ENCODE peak calls at places on chromosomes 1 and 21, in nine cellular contexts. M, O, P, X, Z, A, Q, H and T are unnamed samples.

GRCh38 chr1:93619507-93620168 is 62.0 kb downstream of the BCAR3 start:
- DNase-seq in Q (no peak), X (no peak), H (no peak), Z (no peak), P (no peak), O (no peak), M (no peak), A (no peak), T (no peak)

GRCh38 chr1:167955915-167956314 is 19.0 kb upstream of the MPC2 start:
- DNase-seq in Q (peak), H (no peak), A (no peak), X (no peak), O (no peak), M (no peak), Z (no peak), P (no peak), T (no peak)

GRCh38 chr1:79547514-79547913 is 541.0 kb upstream of the ADGRL4 start:
- DNase-seq in P (no peak), A (no peak), H (no peak), Z (no peak), O (no peak), Q (no peak), X (no peak), M (no peak), T (no peak)

GRCh38 chr1:25501235-25502058 is 42.0 kb upstream of the LDLRAP1 start:
- DNase-seq in A (no peak), Z (peak), M (no peak), X (peak), H (no peak), Q (peak), P (no peak), O (no peak), T (no peak)

GRCh38 chr1:65072845-65073244 is 75.2 kb upstream of the AK4 start:
- DNase-seq in M (no peak), Z (no peak), O (no peak), P (no peak), X (peak), A (no peak), Q (no peak), H (no peak), T (no peak)

GRCh38 chr1:151036356-151036755 is at the start of gene BNIPL:
- DNase-seq in X (no peak), A (no peak), H (no peak), Z (no peak), P (no peak), M (no peak), Q (no peak), O (no peak), T (no peak)

GRCh38 chr1:2628933-2629626 is 3.7 kb downstream of the MMEL1 start:
- DNase-seq in O (no peak), P (peak), Z (no peak), M (no peak), H (no peak), X (peak), A (peak), Q (no peak), T (no peak)

GRCh38 chr1:90045853-90046563 is 51.1 kb downstream of the ZNF326 start:
- DNase-seq in M (no peak), A (no peak), Q (peak), O (no peak), X (no peak), P (no peak), Z (peak), H (no peak), T (no peak)

GRCh38 chr1:39955547-39956539 is 898 bp downstream of the MFSD2A start:
- DNase-seq in P (peak), Z (no peak), Q (peak), O (peak), X (no peak), H (no peak), A (no peak), M (no peak), T (peak)

GRCh38 chr1:194227157-194227556 is 1040.7 kb upstream of the B3GALT2 start:
- DNase-seq in X (no peak), O (no peak), Q (no peak), M (no peak), H (no peak), A (no peak), P (no peak), Z (no peak), T (no peak)

GRCh38 chr1:110524311-110525249 is 5.6 kb upstream of the KCNA10 start:
- DNase-seq in A (no peak), Q (peak), M (no peak), P (peak), H (no peak), Z (peak), X (no peak), O (peak), T (peak)

GRCh38 chr1:13589403-13589802 is 5.8 kb downstream of the PDPN start:
- DNase-seq in Q (no peak), P (no peak), X (no peak), O (no peak), M (no peak), Z (no peak), A (no peak), H (no peak), T (no peak)

GRCh38 chr1:2595812-2596529 is 9.4 kb downstream of the PRXL2B start:
- DNase-seq in A (peak), P (peak), O (no peak), M (peak), H (no peak), X (peak), Q (no peak), Z (no peak), T (no peak)

GRCh38 chr1:232831895-232832294 is 26.7 kb downstream of the MAP10 start:
- DNase-seq in H (no peak), Z (no peak), A (no peak), P (no peak), M (no peak), X (no peak), Q (no peak), O (no peak), T (no peak)

GRCh38 chr1:27832762-27833161 is 2.2 kb downstream of the PPP1R8 start:
- DNase-seq in A (no peak), O (no peak), M (no peak), H (no peak), Z (no peak), Q (peak), P (no peak), X (no peak), T (no peak)

GRCh38 chr21:32565856-32566465 is 19.4 kb downstream of the TCP10L start:
- DNase-seq in P (no peak), Z (no peak), M (no peak), X (no peak), A (no peak), Q (peak), H (no peak), O (no peak), T (no peak)

GRCh38 chr1:209675567-209676154 is 449 bp downstream of the G0S2 start:
- DNase-seq in A (peak), Q (peak), H (no peak), O (no peak), P (peak), X (no peak), Z (peak), M (no peak), T (peak)

GRCh38 chr1:174535207-174535606 is 87.4 kb downstream of the GPR52 start:
- DNase-seq in P (no peak), O (no peak), Z (no peak), X (no peak), M (no peak), H (no peak), A (no peak), Q (peak), T (no peak)

GRCh38 chr1:110348050-110348449 is 8.9 kb downstream of the RBM15 start:
- DNase-seq in M (no peak), H (no peak), X (no peak), P (no peak), O (no peak), Q (no peak), Z (no peak), A (no peak), T (no peak)

GRCh38 chr1:205669341-205670142 is 10.8 kb downstream of the SLC45A3 start:
- DNase-seq in Q (no peak), O (no peak), M (peak), A (no peak), P (no peak), H (no peak), X (no peak), Z (no peak), T (peak)

GRCh38 chr1:32791881-32792280 is 25.3 kb downstream of the YARS1 start:
- DNase-seq in X (no peak), M (no peak), P (no peak), Q (peak), O (no peak), H (no peak), Z (no peak), A (no peak), T (no peak)

GRCh38 chr21:45371649-45372048 is 33.3 kb upstream of the COL18A1 start:
- DNase-seq in A (no peak), Q (no peak), M (no peak), H (no peak), X (no peak), P (no peak), O (no peak), Z (no peak), T (no peak)

GRCh38 chr1:209692296-209692695 is 12.3 kb upstream of the HSD11B1 start:
- DNase-seq in M (no peak), X (no peak), Z (no peak), H (no peak), P (no peak), A (no peak), O (no peak), Q (no peak), T (no peak)

GRCh38 chr1:212149566-212149965 is 114.0 kb downstream of the DTL start:
- DNase-seq in M (no peak), Q (no peak), O (no peak), H (no peak), P (no peak), A (no peak), X (no peak), Z (no peak), T (no peak)

GRCh38 chr1:33586111-33586510 is 113.7 kb downstream of the ZSCAN20 start:
- DNase-seq in M (no peak), H (no peak), Q (peak), A (no peak), P (no peak), X (no peak), Z (no peak), O (no peak), T (no peak)

GRCh38 chr21:42193131-42193671 is 25.7 kb upstream of the ABCG1 start:
- DNase-seq in P (no peak), X (no peak), M (no peak), Q (peak), H (peak), O (no peak), Z (no peak), A (no peak), T (no peak)

GRCh38 chr1:78743626-78744025 is 94.0 kb downstream of the IFI44 start:
- DNase-seq in Z (no peak), H (no peak), M (no peak), A (no peak), Q (peak), P (no peak), X (no peak), O (no peak), T (no peak)

GRCh38 chr1:38991638-38992449 is 768 bp downstream of the AKIRIN1 start:
- DNase-seq in H (peak), X (peak), A (peak), Z (peak), O (no peak), P (no peak), M (peak), Q (peak), T (peak)

GRCh38 chr1:33618636-33619035 is 146.2 kb downstream of the ZSCAN20 start:
- DNase-seq in P (no peak), H (no peak), Q (no peak), Z (no peak), M (no peak), X (no peak), A (no peak), O (no peak), T (no peak)

DNA sequence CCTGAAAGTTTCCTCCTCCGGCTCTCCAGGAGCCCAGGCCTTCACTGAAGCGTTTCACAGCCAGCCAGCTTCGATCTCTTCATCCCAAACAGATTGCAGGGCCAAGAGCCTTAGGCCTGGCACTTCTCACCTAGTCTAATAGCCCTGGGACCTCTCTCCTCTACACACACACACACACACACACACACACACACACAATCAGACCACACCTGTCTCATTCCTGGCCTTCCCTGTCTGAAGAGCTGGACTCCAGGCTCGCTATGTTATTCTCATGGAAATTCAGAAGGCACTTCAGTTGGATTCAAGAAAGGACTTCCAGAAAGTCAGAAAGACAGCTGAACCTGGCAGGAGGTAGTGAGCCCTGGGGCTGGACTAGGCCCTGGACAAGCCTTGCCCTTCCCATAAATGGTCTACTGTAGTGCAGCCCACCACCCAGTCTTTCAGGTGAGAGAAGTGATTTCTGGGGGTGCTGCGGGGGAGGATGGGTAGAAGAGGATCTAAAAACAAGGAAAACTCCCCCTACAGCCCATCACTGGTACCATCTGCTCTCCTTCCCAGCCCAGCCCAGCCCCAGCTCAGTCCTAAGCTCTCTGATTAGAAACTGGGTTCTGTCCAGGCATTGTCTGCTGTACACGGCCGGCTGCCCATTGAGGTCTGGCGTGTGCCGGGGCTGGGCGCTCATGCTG is 2.7 kb downstream of the KIF21B start:
- DNase-seq in Q (no peak), O (no peak), M (no peak), Z (peak), X (no peak), H (no peak), P (no peak), A (no peak), T (no peak)
- TF ChIP-seq CTCF in Q (peak), O (peak), M (peak), Z (peak), X (no peak), H (no peak), P (peak), A (peak), T (peak)

GRCh38 chr1:158181577-158181922 is 855 bp downstream of the CD1D start:
- DNase-seq in A (no peak), Z (no peak), M (no peak), O (no peak), X (no peak), P (no peak), H (no peak), Q (no peak), T (no peak)

GRCh38 chr1:158180741-158181576 is at the start of gene CD1D:
- DNase-seq in H (peak), Q (peak), M (peak), Z (peak), X (peak), O (no peak), P (peak), A (peak), T (peak)

GRCh38 chr1:158177705-158178450 is 2.8 kb upstream of the CD1D start:
- DNase-seq in P (peak), M (peak), H (peak), Z (peak), O (no peak), A (peak), X (peak), Q (peak), T (peak)

GRCh38 chr1:158176399-158176798 is 4.3 kb upstream of the CD1D start:
- DNase-seq in X (no peak), M (no peak), A (no peak), H (no peak), Z (no peak), O (no peak), P (no peak), Q (no peak), T (no peak)

GRCh38 chr1:158179301-158180041 is 1.2 kb upstream of the CD1D start:
- DNase-seq in O (peak), Z (no peak), Q (no peak), M (no peak), X (no peak), P (no peak), A (no peak), H (no peak), T (peak)
- TF ChIP-seq CTCF in O (peak), Z (no peak), Q (no peak), M (no peak), X (no peak), P (no peak), A (no peak), H (no peak), T (peak)

GRCh38 chr1:17488977-17489739 is 49.7 kb upstream of the RCC2 start:
- DNase-seq in M (no peak), Q (peak), A (no peak), X (peak), O (no peak), H (no peak), P (no peak), Z (no peak), T (no peak)

GRCh38 chr1:17486242-17486641 is 46.8 kb upstream of the RCC2 start:
- DNase-seq in Z (no peak), H (no peak), Q (no peak), A (no peak), M (no peak), X (no peak), P (no peak), O (no peak), T (no peak)

GRCh38 chr1:17480846-17481245 is 41.4 kb upstream of the RCC2 start:
- DNase-seq in Q (no peak), X (no peak), H (no peak), P (no peak), Z (no peak), A (no peak), O (no peak), M (no peak), T (no peak)

DNA sequence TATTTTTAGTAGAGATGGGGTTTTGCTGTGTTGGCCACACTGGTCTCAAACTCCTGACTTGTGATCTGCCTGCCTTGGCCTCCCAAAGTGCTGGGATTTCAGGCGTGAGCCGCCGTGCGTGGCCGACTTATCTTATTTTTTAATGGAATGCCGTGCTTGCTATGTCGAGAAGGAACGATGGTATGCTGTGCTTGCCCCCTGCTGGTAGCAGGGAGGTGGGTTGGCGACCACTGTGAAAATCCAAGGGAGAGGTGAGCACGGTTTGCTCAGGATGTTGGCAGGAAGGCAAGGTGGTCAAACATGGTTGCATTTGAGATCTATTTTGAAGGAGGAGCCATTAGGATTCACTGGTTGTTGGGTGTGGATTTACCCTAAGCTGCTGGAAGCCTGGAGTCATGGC is 45.8 kb upstream of the RCC2 start:
- DNase-seq in X (no peak), O (no peak), H (no peak), M (no peak), Z (peak), P (no peak), A (no peak), Q (peak), T (no peak)
- TF ChIP-seq CTCF in X (peak), O (peak), H (no peak), M (no peak), Z (peak), P (no peak), A (peak), Q (peak), T (peak)

DNA sequence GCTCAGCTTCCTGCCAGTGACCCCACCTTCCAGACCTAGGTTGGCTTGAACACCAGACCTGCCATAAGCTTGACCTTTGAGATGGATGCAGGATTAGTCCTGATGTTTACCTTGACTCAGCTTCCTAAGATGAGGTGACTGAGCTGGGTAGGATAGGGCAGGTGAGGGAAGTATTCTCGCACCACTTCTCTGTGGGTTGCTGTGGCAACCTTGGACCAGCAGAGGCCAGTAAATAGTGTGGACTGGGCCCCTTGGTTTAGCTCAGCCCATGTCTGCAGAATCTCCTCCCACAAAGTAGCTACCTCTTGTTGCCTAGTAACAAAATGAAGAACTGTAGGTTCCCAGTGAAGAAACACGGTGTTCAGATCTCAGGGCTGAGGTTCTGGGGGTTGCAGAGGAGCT is 8.4 kb downstream of the RPS6KA1 start:
- DNase-seq in P (no peak), O (no peak), M (peak), Z (peak), Q (peak), A (no peak), X (no peak), H (peak), T (no peak)
- TF ChIP-seq CTCF in P (no peak), O (peak), M (peak), Z (no peak), Q (peak), A (peak), X (peak), H (peak), T (peak)

GRCh38 chr1:28836421-28836956 is 24.5 kb downstream of the OPRD1 start:
- DNase-seq in Z (no peak), H (no peak), Q (no peak), O (no peak), P (no peak), M (no peak), A (no peak), X (no peak), T (no peak)
- TF ChIP-seq CTCF in Z (no peak), H (no peak), Q (no peak), O (no peak), P (no peak), M (no peak), A (no peak), X (no peak), T (no peak)

GRCh38 chr1:178388398-178389161 is 108.2 kb downstream of the CLEC20A start:
- DNase-seq in P (no peak), X (no peak), H (no peak), Z (no peak), O (no peak), A (no peak), Q (peak), M (no peak), T (no peak)
- TF ChIP-seq CTCF in P (no peak), X (no peak), H (no peak), Z (no peak), O (no peak), A (no peak), Q (no peak), M (no peak), T (no peak)

DNA sequence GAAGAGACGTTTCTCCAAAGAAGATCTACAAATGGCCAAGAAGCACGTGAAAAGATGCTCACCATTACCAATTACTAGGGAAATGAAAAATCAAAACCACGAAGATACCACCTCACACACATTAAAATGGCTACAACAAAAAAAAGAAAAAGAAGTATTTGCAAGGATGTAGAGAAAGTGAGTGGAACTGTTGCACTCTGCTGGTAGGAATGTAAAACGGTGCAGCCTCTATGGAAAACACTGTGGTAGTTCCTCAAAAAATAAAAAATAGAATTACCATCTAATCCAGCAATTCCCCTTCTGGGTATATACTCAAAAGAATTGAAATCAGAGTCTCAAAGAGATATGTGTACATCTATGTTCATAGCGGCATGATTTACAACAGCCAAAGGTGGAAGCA is 115.4 kb upstream of the EDN2 start:
- DNase-seq in Z (no peak), P (no peak), O (no peak), H (no peak), M (no peak), A (no peak), X (no peak), Q (peak), T (no peak)
- TF ChIP-seq CTCF in Z (peak), P (no peak), O (no peak), H (no peak), M (no peak), A (peak), X (peak), Q (peak), T (no peak)